ENCODE peak calls at places on chromosomes 7 and 10, in four cellular contexts. R is effector CD4-positive, alpha-beta T cell; O is activated T-cell treated with anti-CD3 and anti-CD28 coated beads for 24 hours; U is GM23338. D is an unnamed sample.

GRCh38 chr10:3169738-3170137 is 2.8 kb downstream of the PITRM1 start:
- DNase-seq in R (no peak), O (no peak), U (no peak), D (no peak)

GRCh38 chr10:95026461-95026860 is 42.8 kb downstream of the CYP2C8 start:
- DNase-seq in R (no peak), O (no peak), U (no peak), D (no peak)

GRCh38 chr10:112963835-112964234 is 13.8 kb downstream of the TCF7L2 start:
- DNase-seq in R (no peak), O (no peak), U (no peak), D (no peak)

GRCh38 chr10:24551161-24551560 is 172.5 kb downstream of the ARHGAP21 start:
- DNase-seq in R (no peak), O (no peak), U (no peak), D (no peak)

GRCh38 chr7:50184266-50184665 is 91.2 kb upstream of the ZPBP start:
- DNase-seq in R (no peak), O (no peak), U (no peak), D (no peak)

GRCh38 chr10:9305018-9305655 is 1250.6 kb downstream of the GATA3 start:
- DNase-seq in R (no peak), O (no peak), U (peak), D (no peak)

GRCh38 chr10:72016608-72017310 is 52.6 kb downstream of the CHST3 start:
- DNase-seq in R (no peak), O (no peak), U (no peak), D (no peak)

GRCh38 chr10:22712246-22712958 is 2.0 kb downstream of the PIP4K2A start:
- DNase-seq in R (no peak), O (no peak), U (no peak), D (no peak)

GRCh38 chr10:133467286-133467911 is 13.7 kb downstream of the SCART1 start:
- DNase-seq in R (no peak), O (no peak), U (no peak), D (no peak)

GRCh38 chr7:136496526-136496925 is 371.9 kb upstream of the CHRM2 start:
- DNase-seq in R (no peak), O (no peak), U (no peak), D (no peak)

GRCh38 chr10:71086439-71087080 is 125.8 kb upstream of the UNC5B start:
- DNase-seq in R (no peak), O (no peak), U (no peak), D (no peak)

D was measured in prostate gland.